ENCODE peak calls at places on chromosomes 13 and 19, in seven cellular contexts. R is stimulated activated CD8-positive, alpha-beta memory T cell treated with anti-CD3 and anti-CD28 coated beads, Interleukin-4, amount 100 ng/mL, for 24 hours; W is NCI-H2029 treated with DMSO at 0.1 percent for 48 hours; B is fibroblast of lung; E is stimulated activated CD4-positive, alpha-beta T cell treated with anti-CD3 and anti-CD28 coated beads, Interleukin-2, amount 100 ng/mL, for 48 hours; H is hepatic stellate cell; Y is NAMALWA. M is an unnamed sample.

GRCh38 chr13:110554946-110555345 is 6.6 kb downstream of the RAB20 start:
- DNase-seq in R (no peak), W (no peak), B (no peak), E (no peak), H (no peak), Y (no peak), M (no peak)

GRCh38 chr13:55084630-55085029 is 2056.0 kb downstream of the OLFM4 start:
- DNase-seq in R (no peak), W (no peak), B (no peak), E (no peak), H (no peak), Y (no peak), M (no peak)

GRCh38 chr13:104132849-104133248 is 1066.6 kb upstream of the SLC10A2 start:
- DNase-seq in R (no peak), W (no peak), B (no peak), E (no peak), H (no peak), Y (no peak), M (no peak)

GRCh38 chr13:49858183-49858856 is 65.8 kb upstream of the KPNA3 start:
- DNase-seq in R (no peak), W (no peak), B (peak; percentile 99), E (no peak), H (peak; percentile 78), Y (no peak), M (no peak)

GRCh38 chr19:47381653-47382279 is 32.7 kb downstream of the DHX34 start:
- DNase-seq in R (no peak), W (no peak), B (no peak), E (no peak), H (no peak), Y (peak; percentile 66), M (no peak)

GRCh38 chr19:19134687-19135158 is 3.6 kb downstream of the TMEM161A start:
- DNase-seq in R (peak; percentile 23), W (peak; percentile 88), B (no peak), E (peak; percentile 52), H (no peak), Y (peak; percentile 76), M (no peak)

GRCh38 chr13:43676320-43676719 is 110.5 kb downstream of the ENOX1 start:
- DNase-seq in R (no peak), W (no peak), B (no peak), E (no peak), H (no peak), Y (no peak), M (peak; percentile 8)

GRCh38 chr13:91308299-91308698 is 39.2 kb upstream of the MIR17HG start:
- DNase-seq in R (no peak), W (no peak), B (no peak), E (no peak), H (no peak), Y (peak; percentile 66), M (no peak)

GRCh38 chr13:100388923-100389322 is 199.7 kb downstream of the GGACT start:
- DNase-seq in R (no peak), W (no peak), B (no peak), E (no peak), H (no peak), Y (no peak), M (no peak)

GRCh38 chr19:19338082-19338481 is 17.5 kb downstream of the MAU2 start:
- DNase-seq in R (no peak), W (no peak), B (peak; percentile 81), E (no peak), H (no peak), Y (no peak), M (no peak)

GRCh38 chr13:99980201-99981114 is 1.1 kb upstream of the ZIC2 start:
- DNase-seq in R (peak; percentile 43), W (no peak), B (peak; percentile 69), E (no peak), H (peak; percentile 83), Y (no peak), M (no peak)

GRCh38 chr13:64884976-64885375 is 2345.2 kb downstream of the PCDH9 start:
- DNase-seq in R (no peak), W (no peak), B (no peak), E (no peak), H (no peak), Y (no peak), M (no peak)

GRCh38 chr13:97072297-97072696 is 78.0 kb upstream of the OXGR1 start:
- DNase-seq in R (no peak), W (no peak), B (no peak), E (no peak), H (no peak), Y (no peak), M (no peak)

GRCh38 chr13:25469179-25469545 is 97.4 kb downstream of the ATP8A2 start:
- DNase-seq in R (no peak), W (no peak), B (no peak), E (no peak), H (no peak), Y (no peak), M (no peak)